ENCODE peak calls at places on chromosomes 6 and 20, in eight cellular contexts. One of them, this sample, is unnamed.

GRCh38 chr6:145842693-145843546 is 28.3 kb upstream of the FBXO30 start:
- DNase-seq in HEK293T: no peak
- DNase-seq in heart right ventricle: no peak
- DNase-seq in activated naive CD8-positive, alpha-beta T cell treated with anti-CD3 and anti-CD28 coated beads, Interleukin-2, amount 50 U/mL, for 24 hours: no peak
- DNase-seq in immature natural killer cell: no peak
- DNase-seq in adrenal gland: no peak
- DNase-seq in effector CD4-positive, alpha-beta T cell: no peak
- DNase-seq in activated CD8-positive, alpha-beta memory T cell treated with anti-CD3 and anti-CD28 coated beads, Interleukin-2, amount 50 U/mL, for 4 hours: no peak
- DNase-seq in this sample: no peak

GRCh38 chr20:15658295-15658694 is 915.0 kb downstream of the KIF16B start:
- DNase-seq in HEK293T: no peak
- DNase-seq in heart right ventricle: no peak
- DNase-seq in activated naive CD8-positive, alpha-beta T cell treated with anti-CD3 and anti-CD28 coated beads, Interleukin-2, amount 50 U/mL, for 24 hours: no peak
- DNase-seq in immature natural killer cell: no peak
- DNase-seq in adrenal gland: no peak
- DNase-seq in effector CD4-positive, alpha-beta T cell: no peak
- DNase-seq in activated CD8-positive, alpha-beta memory T cell treated with anti-CD3 and anti-CD28 coated beads, Interleukin-2, amount 50 U/mL, for 4 hours: no peak
- DNase-seq in this sample: no peak

GRCh38 chr20:41587956-41588355 is 30.2 kb downstream of the CHD6 start:
- DNase-seq in HEK293T: no peak
- DNase-seq in heart right ventricle: no peak
- DNase-seq in activated naive CD8-positive, alpha-beta T cell treated with anti-CD3 and anti-CD28 coated beads, Interleukin-2, amount 50 U/mL, for 24 hours: no peak
- DNase-seq in immature natural killer cell: no peak
- DNase-seq in adrenal gland: peak; percentile 22
- DNase-seq in effector CD4-positive, alpha-beta T cell: no peak
- DNase-seq in activated CD8-positive, alpha-beta memory T cell treated with anti-CD3 and anti-CD28 coated beads, Interleukin-2, amount 50 U/mL, for 4 hours: no peak
- DNase-seq in this sample: no peak

GRCh38 chr6:44558315-44559227 is 171.1 kb downstream of the CDC5L start:
- DNase-seq in HEK293T: no peak
- DNase-seq in heart right ventricle: no peak
- DNase-seq in activated naive CD8-positive, alpha-beta T cell treated with anti-CD3 and anti-CD28 coated beads, Interleukin-2, amount 50 U/mL, for 24 hours: no peak
- DNase-seq in immature natural killer cell: no peak
- DNase-seq in adrenal gland: no peak
- DNase-seq in effector CD4-positive, alpha-beta T cell: no peak
- DNase-seq in activated CD8-positive, alpha-beta memory T cell treated with anti-CD3 and anti-CD28 coated beads, Interleukin-2, amount 50 U/mL, for 4 hours: no peak
- DNase-seq in this sample: no peak

GRCh38 chr6:93474733-93475179 is 55.4 kb upstream of the EPHA7 start:
- DNase-seq in HEK293T: no peak
- DNase-seq in heart right ventricle: no peak
- DNase-seq in activated naive CD8-positive, alpha-beta T cell treated with anti-CD3 and anti-CD28 coated beads, Interleukin-2, amount 50 U/mL, for 24 hours: no peak
- DNase-seq in immature natural killer cell: no peak
- DNase-seq in adrenal gland: no peak
- DNase-seq in effector CD4-positive, alpha-beta T cell: no peak
- DNase-seq in activated CD8-positive, alpha-beta memory T cell treated with anti-CD3 and anti-CD28 coated beads, Interleukin-2, amount 50 U/mL, for 4 hours: no peak
- DNase-seq in this sample: no peak

GRCh38 chr6:38959138-38959537 is 89.4 kb upstream of the GLP1R start:
- DNase-seq in HEK293T: no peak
- DNase-seq in heart right ventricle: no peak
- DNase-seq in activated naive CD8-positive, alpha-beta T cell treated with anti-CD3 and anti-CD28 coated beads, Interleukin-2, amount 50 U/mL, for 24 hours: no peak
- DNase-seq in immature natural killer cell: no peak
- DNase-seq in adrenal gland: no peak
- DNase-seq in effector CD4-positive, alpha-beta T cell: no peak
- DNase-seq in activated CD8-positive, alpha-beta memory T cell treated with anti-CD3 and anti-CD28 coated beads, Interleukin-2, amount 50 U/mL, for 4 hours: no peak
- DNase-seq in this sample: no peak

GRCh38 chr6:115838763-115839401 is 221.8 kb downstream of the FRK start:
- DNase-seq in HEK293T: peak; percentile 69
- DNase-seq in heart right ventricle: no peak
- DNase-seq in activated naive CD8-positive, alpha-beta T cell treated with anti-CD3 and anti-CD28 coated beads, Interleukin-2, amount 50 U/mL, for 24 hours: peak; percentile 1
- DNase-seq in immature natural killer cell: no peak
- DNase-seq in adrenal gland: peak; percentile 58
- DNase-seq in effector CD4-positive, alpha-beta T cell: no peak
- DNase-seq in activated CD8-positive, alpha-beta memory T cell treated with anti-CD3 and anti-CD28 coated beads, Interleukin-2, amount 50 U/mL, for 4 hours: no peak
- DNase-seq in this sample: no peak

GRCh38 chr6:17167327-17167979 is 65.6 kb downstream of the STMND1 start:
- DNase-seq in HEK293T: peak; percentile 74
- DNase-seq in heart right ventricle: peak; percentile 55
- DNase-seq in activated naive CD8-positive, alpha-beta T cell treated with anti-CD3 and anti-CD28 coated beads, Interleukin-2, amount 50 U/mL, for 24 hours: no peak
- DNase-seq in immature natural killer cell: no peak
- DNase-seq in adrenal gland: peak; percentile 47
- DNase-seq in effector CD4-positive, alpha-beta T cell: no peak
- DNase-seq in activated CD8-positive, alpha-beta memory T cell treated with anti-CD3 and anti-CD28 coated beads, Interleukin-2, amount 50 U/mL, for 4 hours: no peak
- DNase-seq in this sample: peak; percentile 47

GRCh38 chr20:8646716-8647115 is 422.2 kb upstream of the PLCB4 start:
- DNase-seq in HEK293T: no peak
- DNase-seq in heart right ventricle: no peak
- DNase-seq in activated naive CD8-positive, alpha-beta T cell treated with anti-CD3 and anti-CD28 coated beads, Interleukin-2, amount 50 U/mL, for 24 hours: no peak
- DNase-seq in immature natural killer cell: no peak
- DNase-seq in adrenal gland: no peak
- DNase-seq in effector CD4-positive, alpha-beta T cell: no peak
- DNase-seq in activated CD8-positive, alpha-beta memory T cell treated with anti-CD3 and anti-CD28 coated beads, Interleukin-2, amount 50 U/mL, for 4 hours: no peak
- DNase-seq in this sample: no peak

GRCh38 chr6:79570129-79570801 is 33.0 kb upstream of the LCA5 start:
- DNase-seq in HEK293T: no peak
- DNase-seq in heart right ventricle: no peak
- DNase-seq in activated naive CD8-positive, alpha-beta T cell treated with anti-CD3 and anti-CD28 coated beads, Interleukin-2, amount 50 U/mL, for 24 hours: no peak
- DNase-seq in immature natural killer cell: no peak
- DNase-seq in adrenal gland: peak; percentile 30
- DNase-seq in effector CD4-positive, alpha-beta T cell: no peak
- DNase-seq in activated CD8-positive, alpha-beta memory T cell treated with anti-CD3 and anti-CD28 coated beads, Interleukin-2, amount 50 U/mL, for 4 hours: no peak
- DNase-seq in this sample: no peak

This sample was measured in lower lobe of right lung.